ENCODE peak calls at places on chromosomes 1 and 21, in six cellular contexts. I is fibroblast of pulmonary artery, A is astrocyte, C is fibroblast of the aortic adventitia, Q is tibial artery, H is heart left ventricle. L is an unnamed sample.
A peak's percentile ranks its signal among the peaks of the same experiment; 100 is the strongest.

GRCh38 chr21:41429305-41429704 is 3.3 kb downstream of the MX1 start:
- DNase-seq in I (no peak), Q (no peak), C (no peak), H (no peak), A (no peak), L (no peak)

GRCh38 chr1:66436378-66437135 is 97.4 kb upstream of the SGIP1 start:
- DNase-seq in I (peak; percentile 69), C (peak; percentile 77), A (peak; percentile 80), Q (no peak), H (no peak), L (no peak)

GRCh38 chr1:183090386-183091006 is 67.3 kb downstream of the LAMC1 start:
- DNase-seq in A (peak; percentile 79), H (peak; percentile 76), C (peak; percentile 89), I (peak; percentile 83), Q (peak; percentile 60), L (peak; percentile 45)

GRCh38 chr1:228416217-228416971 is at the start of gene TRIM17:
- DNase-seq in Q (no peak), C (no peak), A (no peak), I (no peak), H (no peak), L (no peak)

GRCh38 chr1:4628992-4629391 is 25.4 kb upstream of the AJAP1 start:
- DNase-seq in C (no peak), Q (no peak), I (no peak), H (no peak), A (no peak), L (no peak)

GRCh38 chr1:54409156-54410142 is 3.3 kb upstream of the SSBP3 start:
- DNase-seq in H (no peak), I (no peak), A (no peak), C (no peak), Q (no peak), L (no peak)

GRCh38 chr1:117612517-117613248 is 6.8 kb downstream of the TENT5C start:
- DNase-seq in Q (no peak), A (peak; percentile 88), I (no peak), H (no peak), C (peak; percentile 80), L (no peak)

GRCh38 chr21:46540087-46540710 is 64.7 kb downstream of the S100B start:
- DNase-seq in I (no peak), C (no peak), H (peak; percentile 27), Q (no peak), A (no peak), L (no peak)

GRCh38 chr1:172733815-172734214 is 74.9 kb downstream of the FASLG start:
- DNase-seq in H (no peak), I (no peak), Q (no peak), C (no peak), A (no peak), L (no peak)

GRCh38 chr1:8266436-8267165 is 51.3 kb upstream of the SLC45A1 start:
- DNase-seq in A (no peak), H (no peak), Q (no peak), C (no peak), I (no peak), L (no peak)

GRCh38 chr1:193270996-193271395 is 84.6 kb upstream of the B3GALT2 start:
- DNase-seq in I (peak; percentile 53), C (peak; percentile 16), H (no peak), Q (no peak), A (peak; percentile 97), L (no peak)

GRCh38 chr1:34982820-34983376 is 2.2 kb downstream of the TMEM35B start:
- DNase-seq in I (peak; percentile 31), Q (no peak), A (no peak), H (no peak), C (no peak), L (no peak)

GRCh38 chr1:155177918-155178281 is 4.3 kb downstream of the TRIM46 start:
- DNase-seq in H (no peak), I (no peak), C (no peak), A (no peak), Q (no peak), L (no peak)

GRCh38 chr1:214326406-214326805 is 45.4 kb downstream of the SMYD2 start:
- DNase-seq in A (no peak), H (no peak), Q (no peak), I (no peak), C (no peak), L (no peak)

GRCh38 chr21:33478182-33478581 is 1.6 kb downstream of the TMEM50B start:
- DNase-seq in A (no peak), Q (no peak), I (no peak), H (no peak), C (no peak), L (no peak)

GRCh38 chr21:33480481-33481103 is 818 bp upstream of the TMEM50B start:
- DNase-seq in H (no peak), I (no peak), C (no peak), Q (no peak), A (no peak), L (no peak)

GRCh38 chr21:33479679-33480480 is at the start of gene TMEM50B:
- DNase-seq in I (peak; percentile 96), H (peak; percentile 97), A (peak; percentile 90), C (peak; percentile 93), Q (peak; percentile 91), L (peak; percentile 64)

GRCh38 chr21:33477066-33477465 is 2.7 kb downstream of the TMEM50B start:
- DNase-seq in Q (no peak), C (no peak), I (no peak), A (no peak), H (no peak), L (no peak)

GRCh38 chr21:33478858-33479678 is 706 bp downstream of the TMEM50B start:
- DNase-seq in H (peak; percentile 39), C (peak; percentile 22), Q (no peak), A (peak; percentile 8), I (peak; percentile 31), L (no peak)
- TF ChIP-seq CTCF in H (no peak), C (no peak), Q (no peak), A (no peak), I (no peak), L (peak; percentile 10)

GRCh38 chr1:77282866-77283539 is 1.2 kb downstream of the AK5 start:
- DNase-seq in H (no peak), Q (no peak), A (peak; percentile 3), I (no peak), C (no peak), L (no peak)
- H3K4me3 ChIP-seq in H (peak overlapping the region; percentile 65), Q (peak overlapping the region; percentile 65), A (peak overlapping the region; percentile 72), I (peak overlapping the region; percentile 58), C (peak overlapping the region; percentile 76), L (no peak overlapping the region)

GRCh38 chr1:225654277-225654597 is 1.3 kb upstream of the ENAH start:
- DNase-seq in A (no peak), H (no peak), Q (no peak), C (no peak), I (no peak), L (no peak)

GRCh38 chr1:225657462-225657989 is 4.6 kb upstream of the ENAH start:
- DNase-seq in H (no peak), A (peak; percentile 80), C (peak; percentile 77), I (peak; percentile 85), Q (no peak), L (peak; percentile 95)

GRCh38 chr1:225654688-225655508 is 2.0 kb upstream of the ENAH start:
- DNase-seq in Q (no peak), C (no peak), I (no peak), H (no peak), A (no peak), L (no peak)

GRCh38 chr1:225653463-225654276 is 747 bp upstream of the ENAH start:
- DNase-seq in Q (peak; percentile 84), A (peak; percentile 72), H (peak; percentile 77), I (peak; percentile 80), C (peak; percentile 73), L (no peak)

DNA sequence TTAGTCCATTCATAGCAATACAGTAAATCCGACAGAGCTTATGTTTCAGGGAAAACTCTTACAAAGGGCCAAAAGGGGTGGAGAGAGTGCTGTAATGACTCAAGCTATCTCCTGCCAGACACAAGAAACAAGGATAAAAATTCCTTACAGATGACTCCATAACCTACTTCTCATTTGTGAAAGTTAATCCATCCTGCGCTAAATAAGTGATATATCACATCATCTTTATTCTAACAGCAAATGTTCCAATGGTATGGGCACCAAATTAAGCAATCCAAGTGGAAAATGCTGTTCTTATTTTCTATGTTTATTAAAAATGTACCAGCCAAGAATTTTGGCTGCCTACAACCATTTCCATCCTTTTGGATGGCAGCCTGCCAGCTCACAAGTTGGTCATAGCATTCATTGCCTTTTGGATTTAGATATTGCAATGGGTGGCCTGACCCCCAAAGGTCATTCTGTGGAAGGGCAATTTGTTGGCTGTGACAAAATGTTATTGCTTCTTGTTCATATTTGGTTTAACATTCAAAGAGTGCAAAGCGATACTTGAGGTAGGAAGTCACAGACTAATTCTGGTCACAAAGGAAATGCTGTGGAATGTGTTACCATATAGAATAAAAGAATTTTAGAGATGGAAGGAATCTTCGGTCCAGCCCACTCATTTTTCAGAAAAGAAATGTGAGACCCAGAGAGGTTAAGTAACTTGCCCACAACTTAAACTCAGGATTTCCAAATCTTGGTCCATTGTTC is 2.8 kb upstream of the ENAH start:
- DNase-seq in H (peak; percentile 52), A (peak; percentile 100), Q (peak; percentile 62), I (peak; percentile 98), C (peak; percentile 98), L (no peak)
- TF ChIP-seq CTCF in H (no peak), A (no peak), Q (no peak), I (no peak), C (no peak), L (peak; percentile 19)

DNA sequence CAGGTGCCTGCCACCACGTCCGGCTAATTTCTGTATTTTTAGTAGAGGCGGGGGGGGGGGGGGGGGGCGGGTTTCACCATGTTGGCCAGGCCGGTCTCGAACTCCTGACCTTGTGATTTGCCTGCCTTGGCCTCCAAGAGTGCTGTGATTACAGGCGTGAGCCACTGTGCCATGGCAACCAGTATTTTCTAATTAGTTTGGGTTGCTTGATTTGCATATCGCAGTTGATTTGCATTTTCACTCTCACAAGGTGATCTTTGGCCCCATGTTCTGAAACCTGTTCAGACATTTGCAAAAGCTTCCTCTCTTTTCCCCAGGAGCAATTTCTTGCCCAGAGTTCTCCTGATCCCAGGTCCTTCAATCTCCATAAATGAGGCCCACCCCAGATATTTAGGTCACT is 1.7 kb downstream of the TOR3A start:
- DNase-seq in I (no peak), H (no peak), Q (no peak), C (no peak), A (no peak), L (no peak)
- H3K4me3 ChIP-seq in I (no peak overlapping the region), H (no peak overlapping the region), Q (no peak overlapping the region), C (no peak overlapping the region), A (no peak overlapping the region), L (no peak overlapping the region)

DNA sequence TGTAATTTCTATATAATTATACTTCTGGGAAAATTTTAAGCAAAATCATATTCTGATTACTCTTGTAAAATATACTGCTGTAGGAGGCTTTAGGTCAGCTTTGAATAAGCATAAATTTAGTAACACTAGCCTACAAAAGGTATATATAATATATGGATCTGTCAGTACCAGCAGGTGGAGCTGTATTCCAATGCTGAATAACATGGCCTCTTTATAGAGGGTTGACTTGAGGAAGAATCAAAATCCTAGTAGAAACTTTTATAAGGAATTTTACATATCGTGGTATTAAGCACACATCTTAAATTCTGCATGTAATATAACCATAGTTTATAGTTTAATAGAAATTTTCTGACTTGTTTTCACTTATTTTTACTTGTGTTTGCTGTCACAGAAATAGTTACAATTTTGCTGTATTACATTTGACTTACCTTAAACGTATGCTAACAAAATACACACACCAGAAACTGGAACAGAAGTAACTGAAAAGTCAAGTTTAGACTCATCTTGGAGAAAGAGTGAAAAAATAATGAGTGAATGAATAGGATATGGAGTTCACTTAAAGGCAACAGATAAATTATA is 79.3 kb downstream of the HMCN1 start:
- DNase-seq in H (no peak), Q (no peak), I (peak; percentile 85), C (peak; percentile 84), A (peak; percentile 37), L (peak; percentile 8)
- TF ChIP-seq CTCF in H (peak; percentile 41), Q (peak; percentile 42), I (peak; percentile 69), C (peak; percentile 59), A (peak; percentile 57), L (peak; percentile 57)